ENCODE peak calls at places on chromosomes 1 and 21, in five cellular contexts. One of them, this sample, is unnamed.

GRCh38 chr1:246166841-246167240 is 340.2 kb downstream of the SMYD3 start:
- DNase-seq in body of pancreas: no peak
- DNase-seq in stomach: no peak
- DNase-seq in ovary: no peak
- DNase-seq in uterus: no peak
- DNase-seq in this sample: no peak

GRCh38 chr1:15326691-15327530 is 79.9 kb downstream of the FHAD1 start:
- DNase-seq in body of pancreas: no peak
- DNase-seq in stomach: peak
- DNase-seq in ovary: peak
- DNase-seq in uterus: no peak
- DNase-seq in this sample: no peak

GRCh38 chr1:20578721-20579380 is 10.0 kb upstream of the CDA start:
- DNase-seq in body of pancreas: no peak
- DNase-seq in stomach: no peak
- DNase-seq in ovary: no peak
- DNase-seq in uterus: no peak
- DNase-seq in this sample: no peak

GRCh38 chr1:7145947-7146346 is 360.7 kb downstream of the CAMTA1 start:
- DNase-seq in body of pancreas: no peak
- DNase-seq in stomach: no peak
- DNase-seq in ovary: no peak
- DNase-seq in uterus: no peak
- DNase-seq in this sample: no peak

GRCh38 chr1:50275564-50275963 is 147.7 kb downstream of the DMRTA2 start:
- DNase-seq in body of pancreas: no peak
- DNase-seq in stomach: no peak
- DNase-seq in ovary: no peak
- DNase-seq in uterus: no peak
- DNase-seq in this sample: no peak

GRCh38 chr1:220432408-220432807 is 95.5 kb upstream of the MARK1 start:
- DNase-seq in body of pancreas: no peak
- DNase-seq in stomach: no peak
- DNase-seq in ovary: no peak
- DNase-seq in uterus: no peak
- DNase-seq in this sample: peak

GRCh38 chr1:32247452-32247851 is 430 bp downstream of the FAM167B start:
- DNase-seq in body of pancreas: no peak
- DNase-seq in stomach: no peak
- DNase-seq in ovary: peak
- DNase-seq in uterus: peak
- DNase-seq in this sample: no peak

GRCh38 chr1:208600456-208600855 is 356.3 kb upstream of the PLXNA2 start:
- DNase-seq in body of pancreas: no peak
- DNase-seq in stomach: no peak
- DNase-seq in ovary: no peak
- DNase-seq in uterus: no peak
- DNase-seq in this sample: no peak

GRCh38 chr1:212313616-212314015 is 28.4 kb downstream of the PPP2R5A start:
- DNase-seq in body of pancreas: no peak
- DNase-seq in stomach: no peak
- DNase-seq in ovary: no peak
- DNase-seq in uterus: no peak
- DNase-seq in this sample: no peak

GRCh38 chr1:114352797-114353196 is 158.2 kb downstream of the TRIM33 start:
- DNase-seq in body of pancreas: no peak
- DNase-seq in stomach: no peak
- DNase-seq in ovary: no peak
- DNase-seq in uterus: no peak
- DNase-seq in this sample: no peak

DNA sequence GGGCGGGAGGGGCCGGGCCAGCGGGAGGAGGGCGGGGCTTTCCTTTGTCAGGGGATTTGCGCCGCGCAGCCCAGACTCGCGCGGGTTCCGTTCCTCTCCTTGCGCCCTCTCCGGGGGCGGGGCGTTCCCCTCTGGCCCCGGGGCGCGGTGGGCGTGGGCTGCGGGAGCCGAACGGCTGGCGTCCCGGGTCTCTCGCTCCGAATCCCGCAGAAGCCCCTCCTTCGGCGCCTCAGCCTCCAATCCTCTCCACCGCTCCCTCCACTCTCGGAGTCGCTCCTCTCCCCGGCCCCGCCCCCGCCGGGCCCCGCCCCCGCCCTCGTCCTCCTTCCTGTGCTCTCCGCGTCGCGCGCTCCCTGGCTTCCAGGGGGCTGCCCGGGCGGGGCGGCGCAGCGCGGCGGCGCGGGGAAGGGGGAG is 82.8 kb upstream of the BMP8A start:
- DNase-seq in body of pancreas: peak
- DNase-seq in stomach: peak
- DNase-seq in ovary: peak
- DNase-seq in uterus: peak
- DNase-seq in this sample: peak
- TF ChIP-seq POLR2A in body of pancreas: peak
- TF ChIP-seq POLR2A in stomach: no peak
- TF ChIP-seq POLR2A in ovary: no peak
- TF ChIP-seq POLR2A in uterus: peak
- TF ChIP-seq POLR2A in this sample: no peak

GRCh38 chr1:37944091-37944763 is 2.6 kb downstream of the INPP5B start:
- DNase-seq in body of pancreas: no peak
- DNase-seq in stomach: no peak
- DNase-seq in ovary: no peak
- DNase-seq in uterus: no peak
- DNase-seq in this sample: no peak

GRCh38 chr1:37947364-37947763 is 511 bp upstream of the INPP5B start:
- DNase-seq in body of pancreas: no peak
- DNase-seq in stomach: no peak
- DNase-seq in ovary: peak
- DNase-seq in uterus: no peak
- DNase-seq in this sample: no peak

GRCh38 chr1:37946703-37947360 is at the start of gene INPP5B:
- DNase-seq in body of pancreas: peak
- DNase-seq in stomach: peak
- DNase-seq in ovary: peak
- DNase-seq in uterus: peak
- DNase-seq in this sample: peak

GRCh38 chr1:37945743-37946702 is 830 bp downstream of the INPP5B start:
- DNase-seq in body of pancreas: peak
- DNase-seq in stomach: peak
- DNase-seq in ovary: peak
- DNase-seq in uterus: peak
- DNase-seq in this sample: peak

GRCh38 chr1:37944816-37945215 is 2.0 kb downstream of the INPP5B start:
- DNase-seq in body of pancreas: no peak
- DNase-seq in stomach: no peak
- DNase-seq in ovary: no peak
- DNase-seq in uterus: no peak
- DNase-seq in this sample: no peak
- H3K27ac ChIP-seq in body of pancreas: no peak
- H3K27ac ChIP-seq in stomach: peak
- H3K27ac ChIP-seq in ovary: no peak
- H3K27ac ChIP-seq in uterus: no peak
- H3K27ac ChIP-seq in this sample: peak

GRCh38 chr1:3910769-3911520 is 10.9 kb upstream of the C1orf174 start:
- DNase-seq in body of pancreas: peak
- DNase-seq in stomach: peak
- DNase-seq in ovary: peak
- DNase-seq in uterus: no peak
- DNase-seq in this sample: peak

GRCh38 chr1:3912809-3913685 is 13.0 kb upstream of the C1orf174 start:
- DNase-seq in body of pancreas: no peak
- DNase-seq in stomach: no peak
- DNase-seq in ovary: no peak
- DNase-seq in uterus: no peak
- DNase-seq in this sample: no peak

GRCh38 chr1:3911981-3912808 is 12.1 kb upstream of the C1orf174 start:
- DNase-seq in body of pancreas: no peak
- DNase-seq in stomach: no peak
- DNase-seq in ovary: no peak
- DNase-seq in uterus: no peak
- DNase-seq in this sample: no peak

GRCh38 chr1:3910049-3910731 is 10.1 kb upstream of the C1orf174 start:
- DNase-seq in body of pancreas: no peak
- DNase-seq in stomach: no peak
- DNase-seq in ovary: no peak
- DNase-seq in uterus: no peak
- DNase-seq in this sample: no peak

DNA sequence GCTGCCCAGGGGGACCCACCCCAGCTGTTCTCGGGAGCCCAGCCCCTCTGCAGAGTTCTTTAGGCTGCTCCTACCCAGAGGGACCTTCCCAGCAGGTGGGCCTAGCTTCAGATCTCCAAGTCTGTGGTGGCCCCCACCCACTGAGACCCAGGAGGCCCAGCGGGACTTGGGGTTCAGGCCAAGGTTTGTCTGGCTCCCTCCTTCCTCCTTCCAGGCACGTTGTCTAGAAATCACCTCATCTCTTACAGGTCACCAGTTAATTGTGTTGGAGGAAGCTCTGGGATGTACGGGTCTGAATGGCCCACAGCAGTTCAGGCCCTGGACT is 11.4 kb upstream of the C1orf174 start:
- DNase-seq in body of pancreas: no peak
- DNase-seq in stomach: no peak
- DNase-seq in ovary: no peak
- DNase-seq in uterus: no peak
- DNase-seq in this sample: no peak
- H3K4me3 ChIP-seq in body of pancreas: no peak
- H3K4me3 ChIP-seq in stomach: no peak
- H3K4me3 ChIP-seq in ovary: no peak
- H3K4me3 ChIP-seq in uterus: no peak
- H3K4me3 ChIP-seq in this sample: no peak

DNA sequence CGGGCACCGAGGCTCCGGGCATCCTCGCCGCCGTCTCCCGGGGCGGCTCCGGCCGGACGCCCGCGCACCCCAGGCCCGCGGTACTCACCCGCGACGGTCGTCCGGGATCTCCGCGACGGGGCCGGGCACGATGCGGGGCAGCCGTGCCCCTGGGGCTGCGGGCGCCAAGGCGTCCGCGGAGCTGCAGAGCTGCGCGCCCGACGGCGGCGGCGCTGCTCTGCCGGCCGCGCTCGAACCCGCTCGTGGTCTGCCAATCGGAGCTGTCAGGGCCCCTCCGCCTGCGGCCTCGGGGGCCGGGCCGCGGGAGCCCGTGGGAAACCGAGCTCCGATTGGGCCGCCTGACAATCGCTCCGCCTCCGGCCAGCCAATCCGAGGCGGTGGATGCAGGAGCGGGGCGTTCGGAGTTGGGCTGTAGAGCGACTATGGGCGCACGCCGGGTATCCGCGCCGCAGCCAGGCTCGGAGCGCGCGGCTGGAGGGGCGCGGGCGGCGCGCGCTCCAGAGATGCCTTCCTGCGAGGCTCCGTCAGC is 100.6 kb upstream of the SOD1 start:
- DNase-seq in body of pancreas: peak
- DNase-seq in stomach: peak
- DNase-seq in ovary: peak
- DNase-seq in uterus: peak
- DNase-seq in this sample: peak
- TF ChIP-seq POLR2A in body of pancreas: no peak
- TF ChIP-seq POLR2A in stomach: no peak
- TF ChIP-seq POLR2A in ovary: no peak
- TF ChIP-seq POLR2A in uterus: no peak
- TF ChIP-seq POLR2A in this sample: no peak

DNA sequence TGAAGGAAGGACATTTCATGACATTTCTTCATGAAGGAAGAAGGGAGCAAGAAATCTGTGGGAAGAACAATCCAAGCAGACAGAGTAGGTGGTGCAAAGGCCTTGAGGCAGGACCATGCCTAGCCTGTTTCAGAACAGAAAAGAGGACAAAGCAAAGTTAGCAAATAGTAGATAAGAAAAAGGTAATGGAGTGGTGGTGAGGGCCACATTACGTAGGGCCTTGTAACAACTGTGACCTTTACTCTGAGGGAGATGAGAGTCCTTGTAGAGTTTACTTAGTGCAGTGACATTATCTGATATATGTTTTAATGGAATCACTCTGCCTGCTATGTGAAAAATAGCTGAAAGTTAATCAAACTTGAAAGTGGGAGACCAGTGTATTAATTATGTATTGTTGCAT is 6.4 kb upstream of the TSNAX start:
- DNase-seq in body of pancreas: no peak
- DNase-seq in stomach: no peak
- DNase-seq in ovary: no peak
- DNase-seq in uterus: no peak
- DNase-seq in this sample: no peak
- H3K27ac ChIP-seq in body of pancreas: no peak
- H3K27ac ChIP-seq in stomach: no peak
- H3K27ac ChIP-seq in ovary: no peak
- H3K27ac ChIP-seq in uterus: no peak
- H3K27ac ChIP-seq in this sample: no peak

DNA sequence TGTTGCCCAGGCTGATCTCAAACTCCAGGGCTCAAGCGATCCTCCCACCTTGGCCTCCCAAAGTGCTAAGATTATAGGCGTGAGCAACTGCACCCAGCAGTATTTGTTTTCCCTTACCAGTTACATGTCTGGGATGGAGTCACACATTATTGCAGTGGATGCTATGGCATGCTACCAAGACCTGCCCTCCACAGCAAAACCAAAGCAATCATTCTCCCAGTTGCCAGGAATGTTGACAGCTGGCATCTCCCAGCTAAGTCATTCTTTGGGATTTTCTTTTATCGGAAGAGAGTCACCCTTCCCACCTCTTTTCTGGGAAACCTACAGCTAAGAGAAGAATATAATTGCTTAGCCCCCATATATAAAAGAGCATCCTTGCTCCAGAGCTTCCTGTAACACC is 49.4 kb upstream of the RGS7 start:
- DNase-seq in body of pancreas: no peak
- DNase-seq in stomach: no peak
- DNase-seq in ovary: no peak
- DNase-seq in uterus: no peak
- DNase-seq in this sample: no peak
- H3K4me3 ChIP-seq in body of pancreas: no peak
- H3K4me3 ChIP-seq in stomach: no peak
- H3K4me3 ChIP-seq in ovary: no peak
- H3K4me3 ChIP-seq in uterus: no peak
- H3K4me3 ChIP-seq in this sample: no peak

GRCh38 chr1:228093050-228093906 is 9.8 kb downstream of the C1orf35 start:
- DNase-seq in body of pancreas: no peak
- DNase-seq in stomach: peak
- DNase-seq in ovary: peak
- DNase-seq in uterus: no peak
- DNase-seq in this sample: no peak

GRCh38 chr1:228094432-228095016 is 8.6 kb downstream of the C1orf35 start:
- DNase-seq in body of pancreas: no peak
- DNase-seq in stomach: peak
- DNase-seq in ovary: peak
- DNase-seq in uterus: no peak
- DNase-seq in this sample: no peak

GRCh38 chr1:228091084-228091483 is 8.6 kb downstream of the ARF1 start:
- DNase-seq in body of pancreas: no peak
- DNase-seq in stomach: no peak
- DNase-seq in ovary: no peak
- DNase-seq in uterus: no peak
- DNase-seq in this sample: no peak

GRCh38 chr1:228090613-228091081 is 8.1 kb downstream of the ARF1 start:
- DNase-seq in body of pancreas: peak
- DNase-seq in stomach: peak
- DNase-seq in ovary: peak
- DNase-seq in uterus: no peak
- DNase-seq in this sample: no peak

GRCh38 chr1:228092342-228093049 is 10.0 kb downstream of the ARF1 start:
- DNase-seq in body of pancreas: no peak
- DNase-seq in stomach: peak
- DNase-seq in ovary: peak
- DNase-seq in uterus: no peak
- DNase-seq in this sample: peak
- TF ChIP-seq POLR2A in body of pancreas: no peak
- TF ChIP-seq POLR2A in stomach: no peak
- TF ChIP-seq POLR2A in ovary: no peak
- TF ChIP-seq POLR2A in uterus: no peak
- TF ChIP-seq POLR2A in this sample: no peak

GRCh38 chr1:26432793-26433192 is 672 bp downstream of the DHDDS start:
- DNase-seq in body of pancreas: no peak
- DNase-seq in stomach: no peak
- DNase-seq in ovary: no peak
- DNase-seq in uterus: no peak
- DNase-seq in this sample: no peak
- H3K27ac ChIP-seq in body of pancreas: peak
- H3K27ac ChIP-seq in stomach: peak
- H3K27ac ChIP-seq in ovary: no peak
- H3K27ac ChIP-seq in uterus: peak
- H3K27ac ChIP-seq in this sample: peak